ENCODE peak calls at places on chromosomes 5 and 9, in six cellular contexts. D, N, G, E, Y and U are unnamed samples.

GRCh38 chr5:31895199-31895598 is 256.3 kb downstream of the PDZD2 start:
- DNase-seq in D (no peak), N (no peak), G (no peak), E (no peak), Y (no peak), U (no peak)

GRCh38 chr9:14302405-14302804 is 11.5 kb downstream of the NFIB start:
- DNase-seq in D (no peak), N (no peak), G (no peak), E (no peak), Y (no peak), U (no peak)

GRCh38 chr5:135565691-135566421 is 12.9 kb downstream of the CXCL14 start:
- DNase-seq in D (no peak), N (peak), G (no peak), E (no peak), Y (peak), U (no peak)

GRCh38 chr5:101012880-101013279 is 109.8 kb upstream of the ST8SIA4 start:
- DNase-seq in D (no peak), N (no peak), G (no peak), E (no peak), Y (no peak), U (no peak)

GRCh38 chr5:125134216-125135081 is 388.0 kb upstream of the ZNF608 start:
- DNase-seq in D (no peak), N (no peak), G (peak), E (peak), Y (peak), U (peak)

GRCh38 chr5:58327289-58327688 is 132.6 kb downstream of the PLK2 start:
- DNase-seq in D (no peak), N (no peak), G (no peak), E (no peak), Y (no peak), U (no peak)

GRCh38 chr9:114288233-114289051 is 34.5 kb upstream of the ORM1 start:
- DNase-seq in D (no peak), N (peak), G (no peak), E (no peak), Y (peak), U (peak)

GRCh38 chr9:131868766-131869165 is 128.9 kb upstream of the RAPGEF1 start:
- DNase-seq in D (no peak), N (no peak), G (no peak), E (no peak), Y (no peak), U (no peak)

GRCh38 chr9:16171851-16172250 is 619.0 kb downstream of the CCDC171 start:
- DNase-seq in D (no peak), N (no peak), G (no peak), E (no peak), Y (no peak), U (no peak)

GRCh38 chr9:34396276-34397214 is 19.8 kb upstream of the MYORG start:
- DNase-seq in D (no peak), N (no peak), G (no peak), E (no peak), Y (no peak), U (no peak)

GRCh38 chr5:160260881-160261815 is 31.8 kb downstream of the FABP6 start:
- DNase-seq in D (no peak), N (peak), G (no peak), E (peak), Y (peak), U (peak)

GRCh38 chr5:24347206-24347605 is 297.6 kb downstream of the CDH10 start:
- DNase-seq in D (no peak), N (no peak), G (no peak), E (no peak), Y (no peak), U (no peak)

GRCh38 chr5:154697335-154697734 is 57.8 kb upstream of the LARP1 start:
- DNase-seq in D (no peak), N (no peak), G (no peak), E (no peak), Y (no peak), U (no peak)

GRCh38 chr5:126855266-126855665 is 78.3 kb downstream of the LMNB1 start:
- DNase-seq in D (no peak), N (no peak), G (no peak), E (no peak), Y (no peak), U (no peak)

GRCh38 chr5:81626524-81626923 is 124.4 kb downstream of the SSBP2 start:
- DNase-seq in D (no peak), N (peak), G (peak), E (peak), Y (peak), U (peak)

GRCh38 chr5:35741126-35741711 is 115.5 kb upstream of the IL7R start:
- DNase-seq in D (no peak), N (no peak), G (no peak), E (no peak), Y (peak), U (no peak)

GRCh38 chr9:89177401-89178161 is 1.0 kb downstream of the SHC3 start:
- DNase-seq in D (no peak), N (no peak), G (no peak), E (no peak), Y (no peak), U (no peak)

GRCh38 chr9:16138961-16139441 is 586.2 kb downstream of the CCDC171 start:
- DNase-seq in D (no peak), N (peak), G (no peak), E (peak), Y (peak), U (no peak)

GRCh38 chr5:159120446-159120845 is 20.7 kb upstream of the EBF1 start:
- DNase-seq in D (no peak), N (no peak), G (no peak), E (no peak), Y (no peak), U (no peak)

GRCh38 chr5:56078675-56079500 is 84.1 kb upstream of the IL6ST start:
- DNase-seq in D (no peak), N (peak), G (no peak), E (peak), Y (no peak), U (no peak)

GRCh38 chr9:37429441-37430285 is 7.2 kb downstream of the GRHPR start:
- DNase-seq in D (no peak), N (no peak), G (no peak), E (no peak), Y (no peak), U (no peak)

GRCh38 chr9:88706193-88707112 is 171.5 kb downstream of the NXNL2 start:
- DNase-seq in D (no peak), N (no peak), G (peak), E (no peak), Y (no peak), U (peak)

GRCh38 chr9:98280162-98280561 is 24.7 kb upstream of the TBC1D2 start:
- DNase-seq in D (no peak), N (no peak), G (no peak), E (no peak), Y (no peak), U (no peak)

GRCh38 chr9:92807757-92808725 is 43.4 kb upstream of the BICD2 start:
- DNase-seq in D (no peak), N (no peak), G (no peak), E (no peak), Y (no peak), U (no peak)
- H3K4me3 ChIP-seq in D (peak), N (peak), G (no peak), E (no peak), Y (peak), U (no peak)

GRCh38 chr5:142322403-142322746 is 2.4 kb downstream of the SPRY4 start:
- DNase-seq in D (no peak), N (no peak), G (no peak), E (no peak), Y (no peak), U (no peak)
- H3K4me3 ChIP-seq in D (peak), N (peak), G (peak), E (peak), Y (no peak), U (peak)

DNA sequence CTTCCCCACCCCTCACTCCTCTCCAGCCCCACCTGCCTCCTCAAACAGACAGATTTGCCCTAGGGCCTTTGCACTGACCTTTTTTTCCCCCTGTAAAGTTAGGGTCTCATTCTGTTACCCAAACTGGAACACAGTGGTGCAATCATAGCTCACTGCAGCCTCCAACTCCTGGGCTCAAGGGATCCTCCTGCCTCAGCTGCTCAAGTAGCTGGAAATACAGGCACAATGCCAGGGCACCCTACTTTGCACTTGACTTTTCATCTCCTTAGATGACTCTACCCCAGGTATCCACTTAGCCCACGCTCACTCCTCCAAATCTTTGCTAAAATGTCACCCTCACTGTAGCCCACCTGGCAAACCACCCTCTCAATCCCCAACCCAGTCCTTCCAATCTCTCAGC is 2.2 kb downstream of the DYNC2I2 start:
- DNase-seq in D (no peak), N (no peak), G (no peak), E (no peak), Y (no peak), U (no peak)
- H3K4me3 ChIP-seq in D (no peak), N (no peak), G (no peak), E (no peak), Y (no peak), U (no peak)

GRCh38 chr5:147750065-147750464 is 32.5 kb downstream of the JAKMIP2 start:
- DNase-seq in D (no peak), N (no peak), G (no peak), E (no peak), Y (no peak), U (no peak)
- H3K4me3 ChIP-seq in D (no peak), N (no peak), G (no peak), E (no peak), Y (no peak), U (no peak)

DNA sequence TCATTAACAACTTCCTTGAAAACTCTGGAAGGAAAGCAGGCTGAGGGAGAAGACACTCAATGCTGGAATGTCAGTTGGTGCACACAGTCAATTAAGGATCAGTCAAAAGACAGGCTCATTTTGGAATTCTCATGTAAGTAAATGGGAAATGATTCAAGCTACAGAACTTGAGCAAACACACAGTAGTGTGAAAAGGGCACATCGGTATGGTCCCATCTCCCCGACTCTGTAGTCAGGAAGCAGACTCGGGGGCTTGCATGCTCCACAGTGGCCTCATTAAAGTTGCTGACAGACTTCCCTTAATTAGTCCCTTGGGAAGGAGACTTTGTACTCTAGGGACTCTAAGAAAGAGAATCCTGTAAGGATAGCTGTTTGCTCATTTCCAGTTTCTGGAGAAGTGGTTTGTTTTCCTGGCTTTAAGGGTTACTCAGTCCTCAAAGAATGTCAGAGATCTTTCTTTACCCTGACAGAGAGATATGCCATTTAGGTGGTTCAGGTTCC is 339.2 kb downstream of the ADAMTS6 start:
- DNase-seq in D (no peak), N (no peak), G (no peak), E (no peak), Y (peak), U (peak)
- H3K4me3 ChIP-seq in D (no peak), N (no peak), G (no peak), E (no peak), Y (no peak), U (no peak)

GRCh38 chr5:141816598-141817399 is 61.4 kb downstream of the PCDH1 start:
- DNase-seq in D (no peak), N (peak), G (no peak), E (no peak), Y (no peak), U (no peak)
- H3K4me3 ChIP-seq in D (no peak), N (no peak), G (no peak), E (no peak), Y (no peak), U (no peak)